ENCODE peak calls at places on chromosome 4, in five cellular contexts. N is GDM1, Q is astrocyte of the cerebellum, J is psoas muscle, S is caudate nucleus. Z is an unnamed sample.

GRCh38 chr4:1834047-1834769 is 21.7 kb downstream of the LETM1 start:
- DNase-seq in Q (no peak), J (no peak), S (no peak), N (no peak), Z (no peak)

GRCh38 chr4:125702406-125702805 is 387.7 kb downstream of the FAT4 start:
- DNase-seq in Q (no peak), N (no peak), S (no peak), J (no peak), Z (no peak)

GRCh38 chr4:150593996-150594395 is 12.0 kb downstream of the MAB21L2 start:
- DNase-seq in N (no peak), Q (no peak), S (no peak), J (no peak), Z (no peak)

GRCh38 chr4:27289704-27290103 is 429.1 kb downstream of the STIM2 start:
- DNase-seq in Q (no peak), N (no peak), S (no peak), J (no peak), Z (no peak)

GRCh38 chr4:71549516-71550160 is 210.8 kb downstream of the SLC4A4 start:
- DNase-seq in N (no peak), J (no peak), S (no peak), Q (no peak), Z (no peak)

GRCh38 chr4:38663021-38663800 is 788 bp upstream of the KLF3 start:
- DNase-seq in Q (peak; percentile 57), N (no peak), J (no peak), S (peak; percentile 62), Z (peak; percentile 72)

GRCh38 chr4:5003918-5004317 is 15.3 kb downstream of the CYTL1 start:
- DNase-seq in Q (no peak), J (no peak), N (no peak), S (no peak), Z (no peak)

GRCh38 chr4:40454816-40455215 is 119.7 kb downstream of the CHRNA9 start:
- DNase-seq in N (no peak), Q (no peak), J (no peak), S (no peak), Z (no peak)

GRCh38 chr4:89056953-89057398 is at the start of gene FAM13A:
- DNase-seq in N (peak; percentile 85), S (peak; percentile 6), Q (peak; percentile 97), J (peak; percentile 82), Z (peak; percentile 60)

GRCh38 chr4:158850800-158851644 is 82.2 kb downstream of the FNIP2 start:
- DNase-seq in S (no peak), Q (peak; percentile 44), J (no peak), N (no peak), Z (no peak)

GRCh38 chr4:15673337-15673736 is 8.3 kb upstream of the FAM200B start:
- DNase-seq in S (no peak), N (no peak), J (no peak), Q (no peak), Z (no peak)